ENCODE peak calls at places on chromosomes 12 and 14, in nine cellular contexts. B is Panc1, I is suprapubic skin, P is hepatocyte, A is fibroblast of the aortic adventitia, Q is GM06990, H is uterus, J is fibroblast of pulmonary artery, T is AG04450. U is an unnamed sample.

GRCh38 chr12:39300799-39301198 is 142.1 kb downstream of the KIF21A start:
- DNase-seq in Q (no peak), B (no peak), P (no peak), A (peak), H (no peak), T (no peak), I (no peak), J (peak), U (no peak)

GRCh38 chr12:28622416-28622815 is 432.2 kb downstream of the CCDC91 start:
- DNase-seq in A (peak), T (peak), I (no peak), Q (no peak), H (no peak), P (no peak), B (no peak), J (peak), U (no peak)

GRCh38 chr12:109963743-109964429 is 32.3 kb downstream of the GIT2 start:
- DNase-seq in B (no peak), Q (no peak), J (peak), I (no peak), P (peak), A (peak), T (peak), H (peak), U (no peak)

GRCh38 chr12:113748707-113749432 is 217.3 kb downstream of the RBM19 start:
- DNase-seq in H (no peak), T (no peak), A (no peak), Q (no peak), J (no peak), P (no peak), B (no peak), I (no peak), U (no peak)

GRCh38 chr12:80269953-80270552 is 170.7 kb downstream of the OTOGL start:
- DNase-seq in I (no peak), P (peak), T (peak), A (peak), Q (no peak), H (no peak), J (peak), B (peak), U (peak)

GRCh38 chr12:20492251-20492728 is 124.0 kb downstream of the PDE3A start:
- DNase-seq in I (no peak), B (peak), J (peak), H (no peak), A (peak), T (no peak), P (no peak), Q (peak), U (no peak)

GRCh38 chr14:55270832-55271571 is at the start of gene FBXO34:
- DNase-seq in A (peak), P (peak), H (peak), T (peak), J (peak), I (peak), Q (peak), B (peak), U (peak)

GRCh38 chr12:66678640-66679268 is at the start of gene GRIP1:
- DNase-seq in J (no peak), A (no peak), I (no peak), P (no peak), T (no peak), H (no peak), B (no peak), Q (no peak), U (no peak)

GRCh38 chr14:73796881-73797539 is 54.6 kb upstream of the PTGR2 start:
- DNase-seq in Q (no peak), A (peak), B (no peak), P (no peak), I (no peak), H (no peak), T (no peak), J (no peak), U (no peak)

GRCh38 chr14:64209428-64210165 is 84.6 kb downstream of the ESR2 start:
- DNase-seq in T (no peak), B (no peak), P (no peak), I (no peak), H (no peak), J (peak), Q (peak), A (peak), U (no peak)

GRCh38 chr12:46374286-46374685 is 1.7 kb upstream of the SLC38A2 start:
- DNase-seq in J (no peak), A (no peak), T (no peak), B (no peak), H (no peak), I (no peak), P (no peak), Q (no peak), U (no peak)

GRCh38 chr12:80937391-80938238 is at the start of gene LIN7A:
- DNase-seq in H (peak), A (peak), P (peak), Q (peak), J (peak), I (no peak), B (no peak), T (no peak), U (peak)

GRCh38 chr12:117032593-117033381 is 66.4 kb downstream of the TESC start:
- DNase-seq in H (no peak), Q (no peak), P (no peak), B (no peak), J (no peak), T (no peak), I (no peak), A (no peak), U (no peak)

GRCh38 chr12:14416658-14417057 is 51.2 kb downstream of the ATF7IP start:
- DNase-seq in P (peak), T (peak), H (no peak), J (peak), I (no peak), A (peak), B (no peak), Q (no peak), U (peak)

GRCh38 chr12:1716911-1717310 is 26.0 kb downstream of the ADIPOR2 start:
- DNase-seq in Q (no peak), H (no peak), I (no peak), T (no peak), P (no peak), J (no peak), B (no peak), A (peak), U (no peak)

GRCh38 chr12:79673334-79673733 is 17.4 kb downstream of the PAWR start:
- DNase-seq in P (no peak), B (no peak), A (no peak), H (no peak), J (no peak), I (no peak), Q (peak), T (no peak), U (no peak)

GRCh38 chr12:68896881-68897540 is 36.0 kb downstream of the CPM start:
- DNase-seq in H (no peak), Q (no peak), A (no peak), B (no peak), I (no peak), T (no peak), J (peak), P (no peak), U (no peak)

GRCh38 chr12:67827820-67828383 is 161.3 kb upstream of the IFNG-AS1 start:
- DNase-seq in I (no peak), H (peak), B (peak), T (peak), J (peak), P (peak), A (peak), Q (peak), U (no peak)

GRCh38 chr12:94429191-94429590 is 30.5 kb downstream of the CEP83 start:
- DNase-seq in H (no peak), T (no peak), B (no peak), Q (peak), I (no peak), P (no peak), J (no peak), A (no peak), U (no peak)

GRCh38 chr14:74510211-74510931 is 16.8 kb downstream of the ISCA2 start:
- DNase-seq in H (no peak), B (no peak), T (no peak), P (no peak), I (peak), J (peak), Q (no peak), A (no peak), U (no peak)

GRCh38 chr12:101830391-101831325 is at the start of gene GNPTAB:
- DNase-seq in B (peak), J (peak), H (peak), Q (peak), P (peak), T (peak), A (peak), I (peak), U (peak)
- TF ChIP-seq CTCF in B (peak), J (peak), H (peak), Q (peak), P (peak), T (peak), A (peak), I (peak), U (peak)

DNA sequence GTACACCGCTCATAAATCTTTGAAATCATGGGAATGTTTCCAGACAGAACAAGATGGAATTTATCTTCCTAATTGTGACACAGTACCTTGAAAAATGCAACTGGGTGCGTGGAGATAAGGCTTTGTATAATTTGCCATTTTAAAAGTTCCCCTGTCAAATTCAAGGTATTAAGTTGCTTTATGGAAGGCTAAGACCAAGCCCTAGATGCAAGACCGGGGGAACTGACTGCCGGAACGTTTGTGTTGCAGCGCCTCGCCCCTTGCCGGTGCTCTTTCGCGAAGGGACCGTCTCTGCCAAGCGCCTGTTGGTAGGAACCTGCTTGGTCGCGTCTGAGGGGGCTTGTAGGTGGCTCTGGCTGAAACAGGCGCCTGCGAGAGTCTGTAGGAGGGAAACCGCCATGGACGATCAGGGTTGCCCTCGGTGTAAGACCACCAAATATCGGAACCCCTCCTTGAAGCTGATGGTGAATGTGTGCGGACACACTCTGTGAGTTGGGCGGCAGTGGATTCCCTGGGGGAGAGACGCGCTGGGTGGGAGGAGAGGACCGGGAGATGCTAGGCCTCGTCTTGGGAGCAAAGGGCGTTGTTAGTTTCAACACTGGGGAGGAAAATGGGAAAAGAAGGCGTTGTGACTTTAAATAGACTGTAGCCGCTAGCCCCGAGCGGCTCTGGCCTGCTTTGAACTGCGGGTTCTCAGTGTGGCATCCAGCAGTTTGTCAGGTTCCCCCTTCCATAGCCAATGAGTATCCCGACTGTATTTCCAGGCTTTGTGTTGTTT is at the start of gene MNAT1:
- DNase-seq in T (peak), A (peak), Q (peak), H (peak), J (peak), B (peak), I (peak), P (peak), U (peak)
- TF ChIP-seq CTCF in T (peak), A (peak), Q (no peak), H (no peak), J (peak), B (no peak), I (no peak), P (no peak), U (no peak)

GRCh38 chr14:26370118-26370517 is 227.7 kb downstream of the NOVA1 start:
- DNase-seq in B (no peak), P (peak), I (no peak), A (peak), H (no peak), T (no peak), Q (no peak), J (peak), U (no peak)
- TF ChIP-seq CTCF in B (no peak), P (no peak), I (no peak), A (no peak), H (no peak), T (no peak), Q (no peak), J (no peak), U (no peak)

DNA sequence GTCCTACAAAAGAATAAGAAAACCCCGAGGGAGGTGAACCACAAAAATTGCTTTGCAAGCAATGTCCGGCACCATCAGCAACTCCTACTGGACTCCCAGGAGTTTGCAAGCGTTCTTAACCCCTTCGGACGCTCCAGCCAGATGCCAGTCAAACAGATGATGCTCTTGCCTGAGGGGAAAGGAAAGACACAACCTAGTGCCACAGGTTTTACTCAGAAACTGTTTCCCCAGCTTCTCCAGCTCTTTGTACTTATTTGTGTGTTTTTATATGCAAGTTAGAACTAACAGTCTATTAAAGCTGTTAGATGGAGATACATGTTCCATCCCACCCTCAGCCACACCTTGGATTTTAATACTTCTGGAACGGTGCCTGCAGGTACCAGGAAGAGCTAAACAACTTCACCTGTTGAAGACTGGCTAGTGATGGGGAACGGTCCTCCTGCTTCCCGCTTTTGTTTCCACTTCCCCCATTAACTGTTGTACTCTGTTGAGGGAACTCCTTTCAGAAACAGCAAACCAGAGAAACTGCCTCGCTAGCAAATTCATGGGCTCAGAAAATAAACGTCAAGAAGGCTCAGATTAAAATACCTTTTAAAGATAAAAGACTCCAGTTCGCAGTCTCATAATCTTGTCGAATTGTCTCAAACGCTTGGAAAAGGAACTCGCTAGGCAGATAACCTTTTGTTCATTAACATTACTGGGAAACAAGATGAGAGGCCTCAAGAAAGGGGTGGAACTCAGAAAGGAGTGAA is 1.1 kb upstream of the FERMT2 start:
- DNase-seq in I (no peak), B (peak), J (peak), Q (no peak), A (peak), T (peak), P (peak), H (peak), U (peak)
- TF ChIP-seq CTCF in I (no peak), B (peak), J (peak), Q (no peak), A (peak), T (peak), P (peak), H (no peak), U (no peak)

GRCh38 chr14:102500190-102500661 is 9.3 kb downstream of the ANKRD9 start:
- DNase-seq in B (no peak), I (peak), A (peak), P (peak), T (no peak), J (peak), H (peak), Q (no peak), U (no peak)

GRCh38 chr14:102503576-102504224 is 5.9 kb downstream of the ANKRD9 start:
- DNase-seq in B (no peak), J (no peak), P (peak), H (no peak), Q (no peak), I (no peak), A (no peak), T (no peak), U (no peak)

GRCh38 chr14:102502571-102502970 is 7.0 kb downstream of the ANKRD9 start:
- DNase-seq in P (no peak), Q (no peak), I (no peak), H (no peak), B (no peak), A (no peak), J (no peak), T (no peak), U (no peak)

GRCh38 chr14:102500724-102501123 is 8.9 kb downstream of the ANKRD9 start:
- DNase-seq in J (no peak), T (no peak), I (no peak), P (no peak), A (no peak), Q (no peak), H (no peak), B (no peak), U (no peak)

DNA sequence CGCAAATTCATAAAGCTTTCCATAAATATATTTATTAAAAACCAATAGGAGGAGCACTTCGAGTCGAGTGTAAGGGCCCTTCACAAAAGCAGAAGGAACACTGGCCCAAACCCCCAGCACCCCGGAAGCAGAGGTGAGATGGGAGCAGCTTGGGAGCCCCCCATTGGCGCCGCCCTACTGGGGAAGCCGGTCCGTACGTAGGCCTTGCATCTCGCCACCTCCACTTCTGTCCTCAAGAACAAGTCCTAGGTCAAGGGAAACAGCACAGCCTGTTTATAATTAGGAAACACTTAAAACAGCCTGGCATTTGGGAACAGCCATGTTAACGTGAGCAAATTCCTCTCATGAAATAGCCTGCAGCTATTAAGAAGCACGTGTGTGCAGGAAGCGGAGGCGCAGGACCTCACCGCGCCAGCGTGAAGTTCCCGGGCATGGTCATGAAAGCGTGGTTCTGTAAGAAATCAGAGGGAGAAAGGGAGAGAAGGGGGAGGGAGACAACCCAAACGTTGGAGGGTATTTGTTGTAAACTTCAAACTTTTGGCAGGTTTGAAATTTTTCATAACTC is 7.7 kb downstream of the ANKRD9 start:
- DNase-seq in B (no peak), T (no peak), P (no peak), J (no peak), Q (no peak), I (no peak), A (no peak), H (no peak), U (no peak)
- TF ChIP-seq CTCF in B (peak), T (no peak), P (peak), J (no peak), Q (peak), I (no peak), A (no peak), H (no peak), U (no peak)

DNA sequence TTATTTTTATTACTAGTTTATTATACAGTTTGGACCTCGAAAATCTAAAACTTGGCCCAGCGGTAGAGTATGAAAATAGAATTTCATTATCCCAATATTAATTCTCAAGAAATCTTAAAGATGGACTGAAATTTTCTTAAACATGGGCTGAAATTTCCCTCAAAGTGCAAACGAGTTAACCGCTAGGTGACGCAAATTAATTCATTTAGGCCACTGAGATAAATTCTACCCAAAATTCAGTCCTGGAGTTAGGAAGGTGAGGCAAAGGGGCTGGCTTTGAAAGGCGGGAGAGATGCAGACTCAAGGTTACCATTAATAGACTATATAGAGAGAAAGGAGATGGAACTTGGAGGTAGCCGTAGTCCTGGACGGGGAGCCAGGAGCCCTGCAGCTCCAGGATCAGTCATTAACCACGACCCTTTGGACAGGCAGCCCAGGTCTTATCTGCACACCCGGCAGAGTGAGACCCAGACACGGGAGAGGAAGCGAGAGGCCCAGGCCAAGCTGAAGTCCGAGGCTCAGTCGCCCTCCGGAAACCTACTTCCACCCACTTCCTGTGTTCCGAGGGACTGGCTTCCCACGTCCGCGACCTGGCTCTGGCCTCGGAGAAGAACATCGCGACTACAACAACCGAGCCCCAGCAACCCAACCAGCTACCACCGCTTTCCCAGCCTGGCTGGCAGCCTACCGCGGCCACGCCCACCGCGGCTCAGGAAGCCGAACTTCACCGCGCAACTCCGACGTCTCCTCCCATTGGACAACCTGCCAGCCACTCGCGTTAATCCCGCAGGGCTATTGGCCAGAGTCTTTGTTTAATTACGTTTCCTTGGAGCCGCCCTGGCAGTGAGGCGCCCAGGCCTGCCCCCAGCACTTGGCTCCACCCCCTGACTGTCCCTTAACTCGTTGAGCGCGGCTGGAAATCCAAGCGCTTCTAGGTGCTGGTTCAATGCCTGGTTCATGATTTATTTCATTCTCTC is at the start of gene EFCAB11:
- DNase-seq in Q (peak), P (peak), A (peak), H (peak), I (peak), J (peak), B (peak), T (peak), U (peak)
- TF ChIP-seq CTCF in Q (no peak), P (peak), A (peak), H (peak), I (no peak), J (peak), B (no peak), T (peak), U (peak)

DNA sequence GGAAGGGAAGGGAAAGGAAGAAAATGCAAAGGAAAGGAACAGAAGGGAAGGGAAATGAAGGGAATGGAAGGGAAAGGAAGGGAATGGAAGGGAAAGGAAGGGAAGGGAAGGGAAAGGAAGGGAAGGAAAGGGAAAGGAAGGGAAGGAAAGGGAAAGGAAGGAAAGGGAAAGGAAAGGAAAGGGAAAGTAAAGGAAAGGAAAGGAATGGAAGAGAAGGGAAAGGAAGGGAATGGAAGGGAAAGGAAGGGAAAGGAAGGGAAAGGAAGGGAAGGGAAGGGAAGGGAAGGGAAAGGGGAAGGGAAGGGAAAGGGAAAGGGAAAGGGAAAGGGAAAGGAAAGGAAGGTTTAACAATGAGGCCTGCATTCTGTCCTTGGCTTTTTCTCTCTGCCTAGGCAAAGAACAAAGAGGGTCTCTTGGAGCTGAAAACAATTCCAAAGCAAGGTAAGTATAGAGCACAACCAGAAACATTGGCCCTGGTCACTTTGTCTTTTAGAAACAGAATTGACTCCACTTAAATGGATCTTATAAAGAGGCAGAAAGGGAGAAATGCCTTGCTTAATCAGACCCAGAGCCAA is 525.9 kb upstream of the TMPO start:
- DNase-seq in A (no peak), I (no peak), Q (no peak), J (no peak), T (no peak), P (no peak), B (no peak), H (no peak), U (no peak)
- TF ChIP-seq CTCF in A (no peak), I (no peak), Q (no peak), J (no peak), T (no peak), P (no peak), B (no peak), H (no peak), U (no peak)